ENCODE peak calls at places on chromosomes 13 and 19, in six cellular contexts. R is epithelial cell of esophagus; Q is cardiac fibroblast; G is HFF-Myc; X is activated T-cell treated with anti-CD3 and anti-CD28 coated beads, Interleukin-2, amount 50 U/mL, for 48 hours; T is neural progenitor cell. S is an unnamed sample.

GRCh38 chr13:98697833-98698232 is 54.6 kb downstream of the SLC15A1 start:
- DNase-seq in R (no peak), Q (no peak), G (no peak), X (no peak), T (no peak), S (no peak)

GRCh38 chr19:2888739-2889224 is 11.9 kb upstream of the ZNF57 start:
- DNase-seq in R (peak), Q (no peak), G (no peak), X (peak), T (no peak), S (no peak)

GRCh38 chr19:374886-375235 is 30.3 kb upstream of the MIER2 start:
- DNase-seq in R (no peak), Q (no peak), G (no peak), X (no peak), T (no peak), S (no peak)

GRCh38 chr19:47352095-47352494 is 3.0 kb downstream of the DHX34 start:
- DNase-seq in R (no peak), Q (no peak), G (no peak), X (no peak), T (no peak), S (no peak)

GRCh38 chr13:28707629-28708427 is 10.9 kb downstream of the SLC46A3 start:
- DNase-seq in R (peak), Q (peak), G (peak), X (no peak), T (no peak), S (no peak)

GRCh38 chr13:110536006-110536693 is 25.4 kb downstream of the RAB20 start:
- DNase-seq in R (no peak), Q (no peak), G (no peak), X (no peak), T (no peak), S (no peak)

GRCh38 chr13:99415014-99415650 is 86.1 kb upstream of the TM9SF2 start:
- DNase-seq in R (no peak), Q (no peak), G (no peak), X (no peak), T (no peak), S (no peak)

GRCh38 chr13:85525411-85525810 is 273.8 kb downstream of the SLITRK6 start:
- DNase-seq in R (no peak), Q (no peak), G (no peak), X (no peak), T (no peak), S (no peak)

GRCh38 chr19:10797541-10798256 is 38.3 kb downstream of the TMED1 start:
- DNase-seq in R (no peak), Q (peak), G (no peak), X (peak), T (no peak), S (no peak)

GRCh38 chr13:102586615-102587014 is 10.2 kb upstream of the TPP2 start:
- DNase-seq in R (peak), Q (no peak), G (no peak), X (no peak), T (no peak), S (no peak)

GRCh38 chr19:48914181-48914580 is 14.1 kb downstream of the NUCB1 start:
- DNase-seq in R (no peak), Q (no peak), G (no peak), X (no peak), T (no peak), S (no peak)